ENCODE peak calls at places on chromosomes 2 and 18, in seven cellular contexts. A is cardiac fibroblast; P is CD8-positive, alpha-beta memory T cell; J is CD4-positive, alpha-beta memory T cell; B is BJ; X is HT-29; Z is HFFc6. W is an unnamed sample.
A peak's percentile ranks its signal among the peaks of the same experiment; 100 is the strongest.

GRCh38 chr18:70332694-70333093 is 43.8 kb downstream of the SOCS6 start:
- DNase-seq in A (no peak), P (no peak), J (no peak), B (no peak), X (no peak), Z (peak; percentile 34), W (no peak)

GRCh38 chr2:12557688-12558087 is 159.0 kb upstream of the TRIB2 start:
- DNase-seq in A (no peak), P (no peak), J (no peak), B (no peak), X (no peak), Z (no peak), W (no peak)

GRCh38 chr2:119086327-119086726 is 72.2 kb downstream of the C1QL2 start:
- DNase-seq in A (no peak), P (no peak), J (no peak), B (no peak), X (no peak), Z (no peak), W (no peak)

GRCh38 chr18:36593001-36593400 is 235.8 kb downstream of the TPGS2 start:
- DNase-seq in A (no peak), P (no peak), J (no peak), B (no peak), X (no peak), Z (peak; percentile 35), W (no peak)

GRCh38 chr2:45212953-45213635 is 203.8 kb upstream of the SIX2 start:
- DNase-seq in A (no peak), P (no peak), J (no peak), B (no peak), X (no peak), Z (no peak), W (no peak)

GRCh38 chr2:64274399-64275173 is 130.4 kb upstream of the PELI1 start:
- DNase-seq in A (no peak), P (no peak), J (no peak), B (no peak), X (peak; percentile 42), Z (no peak), W (no peak)

GRCh38 chr2:142853912-142854311 is 23.6 kb upstream of the KYNU start:
- DNase-seq in A (no peak), P (no peak), J (no peak), B (no peak), X (no peak), Z (no peak), W (no peak)

GRCh38 chr2:205769494-205769848 is 87.2 kb downstream of the NRP2 start:
- DNase-seq in A (peak; percentile 74), P (no peak), J (no peak), B (no peak), X (no peak), Z (peak; percentile 56), W (no peak)

GRCh38 chr2:205975082-205975949 is 110.7 kb downstream of the INO80D start:
- DNase-seq in A (peak; percentile 53), P (no peak), J (no peak), B (no peak), X (peak; percentile 89), Z (no peak), W (no peak)

GRCh38 chr2:74530239-74531161 is 767 bp downstream of the HTRA2 start:
- DNase-seq in A (peak; percentile 45), P (peak; percentile 45), J (peak; percentile 45), B (no peak), X (peak; percentile 36), Z (peak; percentile 54), W (peak; percentile 55)

GRCh38 chr18:66582151-66582550 is 21.7 kb downstream of the CDH19 start:
- DNase-seq in A (no peak), P (no peak), J (no peak), B (no peak), X (no peak), Z (no peak), W (no peak)

GRCh38 chr2:50535971-50536759 is 495.8 kb downstream of the NRXN1 start:
- DNase-seq in A (peak; percentile 14), P (no peak), J (no peak), B (no peak), X (peak; percentile 23), Z (no peak), W (no peak)

GRCh38 chr18:2212846-2213245 is 358.5 kb downstream of the METTL4 start:
- DNase-seq in A (no peak), P (no peak), J (no peak), B (no peak), X (no peak), Z (no peak), W (no peak)

GRCh38 chr18:55489742-55490055 is 98.3 kb downstream of the TCF4 start:
- DNase-seq in A (no peak), P (no peak), J (no peak), B (no peak), X (no peak), Z (no peak), W (peak; percentile 3)

GRCh38 chr2:105388971-105389381 is 9.9 kb downstream of the FHL2 start:
- DNase-seq in A (peak; percentile 94), P (no peak), J (no peak), B (peak; percentile 88), X (no peak), Z (peak; percentile 88), W (no peak)

GRCh38 chr2:212052412-212053159 is 486.0 kb downstream of the ERBB4 start:
- DNase-seq in A (peak; percentile 51), P (no peak), J (no peak), B (no peak), X (no peak), Z (peak; percentile 32), W (no peak)

GRCh38 chr18:79484661-79485621 is 89.2 kb downstream of the NFATC1 start:
- DNase-seq in A (peak; percentile 97), P (no peak), J (no peak), B (peak; percentile 92), X (peak; percentile 47), Z (peak; percentile 95), W (no peak)

GRCh38 chr2:164839914-164840457 is 1.6 kb downstream of the COBLL1 start:
- DNase-seq in A (peak; percentile 23), P (no peak), J (no peak), B (no peak), X (peak; percentile 56), Z (no peak), W (no peak)

GRCh38 chr18:46469186-46469915 is 187.7 kb downstream of the LOXHD1 start:
- DNase-seq in A (no peak), P (no peak), J (no peak), B (no peak), X (no peak), Z (peak; percentile 6), W (no peak)

GRCh38 chr2:46114981-46115380 is 182.2 kb upstream of the EPAS1 start:
- DNase-seq in A (peak; percentile 36), P (no peak), J (no peak), B (no peak), X (no peak), Z (no peak), W (no peak)

GRCh38 chr2:200380139-200380561 is 73.7 kb downstream of the SPATS2L start:
- DNase-seq in A (no peak), P (no peak), J (no peak), B (no peak), X (no peak), Z (no peak), W (no peak)

GRCh38 chr2:142582317-142582716 is 295.1 kb upstream of the KYNU start:
- DNase-seq in A (no peak), P (no peak), J (no peak), B (no peak), X (peak; percentile 29), Z (no peak), W (no peak)

W was measured in activated naive CD4-positive, alpha-beta T cell treated with Interleukin-2 at 50 U/mL for 16 hours.